ENCODE peak calls at places on chromosomes 3 and 15, in eight cellular contexts. S is lower lobe of right lung; U is HFFc6; A is NCI-H524 treated with DMSO at 0.1 percent for 48 hours; Y is KG1; N is lower leg skin; P is fibroblast of villous mesenchyme; Z is stimulated activated CD8-positive, alpha-beta memory T cell treated with anti-CD3 and anti-CD28 coated beads, Interleukin-7, amount 100 ng/mL, for 24 hours. K is an unnamed sample.

GRCh38 chr3:52431459-52432223 is 13.3 kb downstream of the SEMA3G start:
- DNase-seq in Y (no peak), N (no peak), U (no peak), A (no peak), P (no peak), Z (no peak), S (no peak), K (no peak)

GRCh38 chr3:65928110-65928509 is 110.6 kb downstream of the MAGI1 start:
- DNase-seq in U (no peak), P (no peak), Y (no peak), Z (no peak), N (no peak), A (no peak), S (no peak), K (no peak)

GRCh38 chr3:120369000-120369399 is 19.8 kb upstream of the LRRC58 start:
- DNase-seq in Z (no peak), U (no peak), S (no peak), P (no peak), A (no peak), Y (no peak), N (no peak), K (no peak)

GRCh38 chr15:78055923-78056713 is 21.4 kb downstream of the TBC1D2B start:
- DNase-seq in P (peak), S (no peak), N (no peak), Z (no peak), Y (no peak), U (no peak), A (no peak), K (no peak)

GRCh38 chr3:38647217-38647970 is 2.1 kb downstream of the SCN5A start:
- DNase-seq in P (no peak), A (no peak), Y (no peak), S (no peak), U (no peak), Z (no peak), N (no peak), K (no peak)

GRCh38 chr3:139339219-139339906 is 4.5 kb upstream of the MRPS22 start:
- DNase-seq in Z (no peak), P (no peak), N (no peak), A (no peak), S (no peak), U (peak), Y (peak), K (no peak)

GRCh38 chr3:85516146-85516545 is 557.4 kb downstream of the CADM2 start:
- DNase-seq in N (no peak), A (no peak), Y (no peak), S (no peak), Z (no peak), U (no peak), P (no peak), K (no peak)

GRCh38 chr3:40690696-40691597 is 166.2 kb downstream of the ZNF621 start:
- DNase-seq in Y (peak), Z (no peak), N (peak), U (no peak), A (no peak), P (no peak), S (peak), K (no peak)

GRCh38 chr3:102512734-102513518 is 78.1 kb downstream of the ZPLD1 start:
- DNase-seq in S (no peak), U (no peak), Y (no peak), A (no peak), N (no peak), Z (no peak), P (peak), K (no peak)

GRCh38 chr3:169624533-169624972 is 39.0 kb downstream of the MECOM start:
- DNase-seq in N (no peak), U (no peak), Y (no peak), Z (no peak), A (no peak), S (no peak), P (no peak), K (no peak)

GRCh38 chr3:98565843-98566242 is 27.6 kb downstream of the CPOX start:
- DNase-seq in S (no peak), Y (no peak), U (no peak), P (peak), N (no peak), Z (no peak), A (no peak), K (no peak)

GRCh38 chr3:10933021-10933420 is 59.5 kb upstream of the SLC6A1 start:
- DNase-seq in S (peak), N (no peak), Y (no peak), A (no peak), U (no peak), Z (no peak), P (no peak), K (no peak)

GRCh38 chr15:65916664-65917406 is 47.5 kb downstream of the RAB11A start:
- DNase-seq in A (no peak), S (peak), N (no peak), P (peak), Z (no peak), Y (no peak), U (peak), K (no peak)

GRCh38 chr3:173617490-173617889 is 219.9 kb downstream of the NLGN1 start:
- DNase-seq in U (no peak), Y (no peak), S (peak), P (no peak), Z (no peak), A (no peak), N (no peak), K (no peak)

GRCh38 chr3:138987181-138987580 is 18.9 kb downstream of the PRR23A start:
- DNase-seq in Y (no peak), Z (no peak), N (no peak), P (no peak), S (no peak), A (no peak), U (no peak), K (no peak)

GRCh38 chr3:136343873-136344281 is 93.7 kb downstream of the PCCB start:
- DNase-seq in S (peak), Z (no peak), A (no peak), N (peak), Y (no peak), P (peak), U (peak), K (no peak)

GRCh38 chr15:31550211-31550848 is 223.7 kb downstream of the KLF13 start:
- DNase-seq in Z (no peak), Y (no peak), U (no peak), S (no peak), N (no peak), P (no peak), A (no peak), K (no peak)

GRCh38 chr3:105327662-105328337 is 38.9 kb upstream of the ALCAM start:
- DNase-seq in P (peak), Y (no peak), A (no peak), U (no peak), N (no peak), Z (no peak), S (no peak), K (no peak)

GRCh38 chr3:58052373-58053273 is 44.4 kb downstream of the FLNB start:
- DNase-seq in S (no peak), U (peak), P (peak), Z (no peak), Y (no peak), N (peak), A (no peak), K (no peak)

GRCh38 chr3:73298243-73299183 is 237.1 kb downstream of the EBLN2 start:
- DNase-seq in A (no peak), P (no peak), S (no peak), Y (no peak), U (no peak), Z (no peak), N (no peak), K (no peak)

GRCh38 chr15:44675911-44676310 is 12.4 kb upstream of the SPG11 start:
- DNase-seq in Y (no peak), U (no peak), A (no peak), Z (no peak), P (no peak), N (no peak), S (no peak), K (no peak)

GRCh38 chr15:57890351-57890750 is 175.2 kb downstream of the ALDH1A2 start:
- DNase-seq in Y (no peak), A (no peak), S (no peak), U (peak), P (no peak), Z (no peak), N (no peak), K (no peak)

GRCh38 chr15:25737218-25737643 is 125.9 kb downstream of the ATP10A start:
- DNase-seq in N (peak), A (no peak), Y (no peak), Z (no peak), U (no peak), S (no peak), P (no peak), K (no peak)

GRCh38 chr15:89958107-89958805 is 42.9 kb upstream of the ZNF710 start:
- DNase-seq in Z (no peak), S (peak), P (no peak), U (no peak), Y (no peak), A (no peak), N (peak), K (no peak)

GRCh38 chr3:193372783-193373182 is 5.8 kb downstream of the ATP13A5 start:
- DNase-seq in Y (no peak), N (no peak), P (no peak), A (no peak), S (no peak), Z (no peak), U (no peak), K (no peak)

GRCh38 chr15:56782306-56782705 is 49.0 kb upstream of the ZNF280D start:
- DNase-seq in Z (no peak), U (no peak), P (no peak), Y (no peak), S (no peak), N (no peak), A (no peak), K (no peak)

GRCh38 chr3:51355891-51356578 is 29.1 kb upstream of the MANF start:
- DNase-seq in A (no peak), N (no peak), P (no peak), S (no peak), Y (no peak), Z (no peak), U (no peak), K (no peak)

GRCh38 chr15:75727851-75728715 is 15.4 kb upstream of the CSPG4 start:
- DNase-seq in A (no peak), N (no peak), Z (peak), P (peak), U (no peak), S (peak), Y (peak), K (no peak)

GRCh38 chr15:90757461-90757860 is 40.3 kb downstream of the BLM start:
- DNase-seq in S (no peak), A (no peak), U (no peak), Z (no peak), Y (no peak), P (no peak), N (no peak), K (no peak)

GRCh38 chr3:193902557-193903256 is 233.2 kb upstream of the HES1 start:
- DNase-seq in U (no peak), Z (no peak), A (no peak), P (no peak), Y (no peak), S (no peak), N (no peak), K (no peak)

GRCh38 chr3:113000691-113001090 is 9.9 kb downstream of the GTPBP8 start:
- DNase-seq in U (no peak), A (no peak), P (no peak), S (no peak), Y (no peak), Z (no peak), N (no peak), K (no peak)

K was measured in DMS 273 treated with DMSO at 0.1 percent for 48 hours.